ENCODE peak calls at places on chromosomes 13 and 19, in five cellular contexts. Z is HFFc6, X is colonic mucosa, V is amniotic stem cell, T is globus pallidus. G is an unnamed sample.

GRCh38 chr19:4577020-4577782 is 17.7 kb upstream of the SEMA6B start:
- DNase-seq in X (no peak), Z (no peak), T (no peak), V (no peak), G (no peak)

GRCh38 chr13:84894749-84895148 is 904.5 kb downstream of the SLITRK6 start:
- DNase-seq in Z (no peak), X (no peak), V (no peak), T (no peak), G (no peak)

GRCh38 chr13:99307247-99307646 is at the start of gene GPR183:
- DNase-seq in X (no peak), Z (peak), T (no peak), V (no peak), G (no peak)

GRCh38 chr19:45507864-45508680 is 793 bp downstream of the VASP start:
- DNase-seq in T (no peak), V (no peak), Z (no peak), X (peak), G (no peak)

GRCh38 chr19:29680447-29680846 is 15.2 kb downstream of the PLEKHF1 start:
- DNase-seq in Z (no peak), T (peak), X (peak), V (no peak), G (no peak)

GRCh38 chr19:19606021-19606420 is 12.5 kb downstream of the PBX4 start:
- DNase-seq in T (no peak), Z (no peak), V (no peak), X (peak), G (no peak)

GRCh38 chr13:47680752-47681151 is 320.3 kb downstream of the SUCLA2 start:
- DNase-seq in V (no peak), T (no peak), Z (peak), X (no peak), G (peak)

GRCh38 chr19:43526884-43527859 is at the start of gene ETHE1:
- DNase-seq in X (peak), T (peak), Z (peak), V (no peak), G (no peak)

GRCh38 chr13:54241719-54242118 is 1213.1 kb downstream of the OLFM4 start:
- DNase-seq in T (no peak), X (no peak), V (no peak), Z (no peak), G (peak)

GRCh38 chr13:22162889-22163288 is 492.0 kb downstream of the FGF9 start:
- DNase-seq in T (no peak), Z (no peak), V (no peak), X (no peak), G (no peak)

GRCh38 chr13:110399801-110400200 is 92.7 kb downstream of the COL4A2 start:
- DNase-seq in T (no peak), X (no peak), Z (no peak), V (no peak), G (no peak)

GRCh38 chr19:2577722-2578335 is 101.9 kb downstream of the GADD45B start:
- DNase-seq in V (no peak), Z (no peak), X (no peak), T (no peak), G (no peak)

GRCh38 chr13:62682788-62683187 is 1267.1 kb upstream of the PCDH20 start:
- DNase-seq in Z (no peak), V (no peak), T (no peak), X (no peak), G (no peak)

GRCh38 chr19:48292798-48293197 is 22.9 kb downstream of the ZNF114 start:
- DNase-seq in Z (peak), V (peak), T (no peak), X (no peak), G (no peak)

GRCh38 chr13:105817011-105817410 is 718.5 kb downstream of the EFNB2 start:
- DNase-seq in V (no peak), X (no peak), T (no peak), Z (no peak), G (no peak)

GRCh38 chr13:30881191-30881651 is 24.9 kb upstream of the MEDAG start:
- DNase-seq in X (no peak), T (no peak), Z (no peak), V (no peak), G (peak)

GRCh38 chr13:113155982-113156655 is 2.3 kb upstream of the PROZ start:
- DNase-seq in T (no peak), X (no peak), V (no peak), Z (no peak), G (no peak)

GRCh38 chr19:13428352-13428751 is 77.9 kb downstream of the CACNA1A start:
- DNase-seq in Z (peak), X (peak), V (no peak), T (no peak), G (peak)

GRCh38 chr19:6873708-6874431 is 13.5 kb upstream of the ADGRE1 start:
- DNase-seq in Z (no peak), X (peak), T (no peak), V (no peak), G (no peak)

GRCh38 chr13:24671367-24672117 is 8.7 kb upstream of the ATP12A start:
- DNase-seq in T (peak), V (peak), X (peak), Z (peak), G (peak)

GRCh38 chr13:59746291-59746962 is 417.3 kb downstream of the DIAPH3 start:
- DNase-seq in X (no peak), T (no peak), Z (peak), V (peak), G (peak)

GRCh38 chr19:18425515-18426415 is 6.6 kb downstream of the SSBP4 start:
- DNase-seq in Z (peak), X (no peak), V (peak), T (no peak), G (no peak)

GRCh38 chr13:19794552-19795143 is 11.9 kb upstream of the PSPC1 start:
- DNase-seq in T (no peak), X (no peak), V (no peak), Z (no peak), G (no peak)

GRCh38 chr19:31616031-31616430 is 266.8 kb upstream of the TSHZ3 start:
- DNase-seq in V (no peak), Z (no peak), X (no peak), T (no peak), G (no peak)

GRCh38 chr13:73902296-73902695 is 231.9 kb downstream of the KLF12 start:
- DNase-seq in T (no peak), X (no peak), V (no peak), Z (no peak), G (no peak)

GRCh38 chr13:98975822-98976261 is 2.0 kb downstream of the DOCK9 start:
- DNase-seq in Z (no peak), X (no peak), T (peak), V (no peak), G (no peak)

GRCh38 chr19:51644636-51645271 is 1.9 kb downstream of the SIGLEC14 start:
- DNase-seq in Z (no peak), T (no peak), V (no peak), X (no peak), G (no peak)

GRCh38 chr13:38348890-38349289 is 761 bp upstream of the UFM1 start:
- DNase-seq in Z (peak), T (peak), V (peak), X (peak), G (no peak)

GRCh38 chr13:40986328-40986856 is 32.7 kb downstream of the ELF1 start:
- DNase-seq in X (no peak), T (peak), V (no peak), Z (no peak), G (peak)

GRCh38 chr13:98878421-98879126 is 99.3 kb downstream of the DOCK9 start:
- DNase-seq in T (peak), V (no peak), Z (no peak), X (no peak), G (no peak)

G was measured in astrocyte of the cerebellum.